ENCODE peak calls at places on chromosomes 2 and 18, in nine cellular contexts. Q is endodermal cell, B is mesenchymal stem cell, N is AG04450, I is right cardiac atrium, A is mammary epithelial cell, D is GM12865, M is lung, X is fibroblast of the aortic adventitia. U is an unnamed sample.

GRCh38 chr18:37383036-37383788 is 182.4 kb downstream of the CELF4 start:
- DNase-seq in D (no peak), A (no peak), B (no peak), I (no peak), N (no peak), Q (peak; percentile 74), M (no peak), X (peak; percentile 6), U (no peak)

GRCh38 chr2:666441-666840 is 10.8 kb downstream of the TMEM18 start:
- DNase-seq in Q (no peak), M (no peak), I (no peak), N (no peak), D (no peak), A (no peak), X (no peak), B (no peak), U (no peak)

GRCh38 chr18:7482342-7482741 is 84.8 kb upstream of the PTPRM start:
- DNase-seq in X (no peak), D (no peak), N (no peak), B (no peak), I (no peak), A (peak; percentile 45), Q (no peak), M (no peak), U (no peak)

GRCh38 chr18:79241755-79242154 is 154.0 kb upstream of the NFATC1 start:
- DNase-seq in A (no peak), M (no peak), N (no peak), B (no peak), D (no peak), Q (no peak), X (no peak), I (peak; percentile 58), U (no peak)

GRCh38 chr2:101736233-101736632 is 38.7 kb downstream of the MAP4K4 start:
- DNase-seq in D (no peak), X (no peak), Q (no peak), N (no peak), M (no peak), A (no peak), B (no peak), I (no peak), U (no peak)

GRCh38 chr2:42424033-42424432 is 63.0 kb upstream of the COX7A2L start:
- DNase-seq in D (no peak), A (no peak), M (no peak), X (peak; percentile 87), I (no peak), Q (no peak), N (peak; percentile 47), B (no peak), U (no peak)

GRCh38 chr2:125169022-125169763 is 1144.1 kb downstream of the CNTNAP5 start:
- DNase-seq in A (no peak), B (peak; percentile 24), N (no peak), D (no peak), X (peak; percentile 13), Q (no peak), M (no peak), I (no peak), U (no peak)

GRCh38 chr2:140023291-140023690 is 1243.1 kb upstream of the NXPH2 start:
- DNase-seq in A (no peak), Q (no peak), I (no peak), N (no peak), X (no peak), M (no peak), B (peak; percentile 54), D (no peak), U (no peak)

GRCh38 chr2:207475546-207475945 is 54.2 kb upstream of the CREB1 start:
- DNase-seq in N (no peak), Q (no peak), X (no peak), D (no peak), A (peak; percentile 40), I (no peak), M (no peak), B (no peak), U (no peak)

GRCh38 chr2:101386599-101387150 is 628 bp downstream of the CREG2 start:
- DNase-seq in X (no peak), A (no peak), M (no peak), I (peak; percentile 55), N (no peak), D (no peak), Q (peak; percentile 69), B (no peak), U (no peak)

GRCh38 chr2:177891533-177891932 is 181.0 kb downstream of the PDE11A start:
- DNase-seq in N (no peak), D (no peak), X (no peak), M (no peak), B (no peak), A (no peak), Q (no peak), I (no peak), U (no peak)

GRCh38 chr2:177900091-177900490 is 172.5 kb downstream of the PDE11A start:
- DNase-seq in X (no peak), I (no peak), N (no peak), B (no peak), M (no peak), A (peak; percentile 73), Q (no peak), D (no peak), U (no peak)

GRCh38 chr2:241289053-241289452 is 26.4 kb downstream of the HDLBP start:
- DNase-seq in Q (no peak), M (no peak), A (no peak), B (no peak), I (no peak), N (no peak), X (no peak), D (no peak), U (no peak)

GRCh38 chr2:173511357-173511756 is 156.7 kb downstream of the CDCA7 start:
- DNase-seq in D (no peak), A (no peak), I (no peak), M (no peak), N (no peak), B (no peak), X (no peak), Q (no peak), U (peak; percentile 7)

GRCh38 chr2:223563462-223563861 is 38.7 kb downstream of the SCG2 start:
- DNase-seq in D (no peak), A (peak; percentile 88), B (peak; percentile 88), Q (no peak), N (peak; percentile 32), I (no peak), M (no peak), X (peak; percentile 49), U (peak; percentile 12)

GRCh38 chr18:35926884-35927283 is 45.6 kb upstream of the RMP24 start:
- DNase-seq in N (no peak), B (no peak), Q (peak; percentile 22), M (peak; percentile 10), I (no peak), D (no peak), A (no peak), X (no peak), U (no peak)

GRCh38 chr2:218313356-218313755 is 21.1 kb upstream of the TMBIM1 start:
- DNase-seq in I (no peak), X (no peak), D (no peak), Q (no peak), N (no peak), A (no peak), M (no peak), B (no peak), U (no peak)

GRCh38 chr2:199278099-199278498 is 179.6 kb downstream of the SATB2 start:
- DNase-seq in I (no peak), Q (no peak), A (peak; percentile 2), B (no peak), X (peak; percentile 49), M (no peak), D (no peak), N (no peak), U (no peak)

GRCh38 chr2:172330060-172330671 is 97.2 kb upstream of the ITGA6 start:
- DNase-seq in D (no peak), A (no peak), Q (peak; percentile 37), B (no peak), M (no peak), N (no peak), X (no peak), I (no peak), U (peak; percentile 96)

GRCh38 chr18:13217466-13217961 is 1.0 kb upstream of the LDLRAD4 start:
- DNase-seq in X (no peak), B (peak; percentile 14), D (peak; percentile 36), I (peak; percentile 92), M (no peak), N (no peak), Q (peak; percentile 87), A (peak; percentile 11), U (peak; percentile 70)

GRCh38 chr2:134284119-134284670 is 30.3 kb downstream of the MGAT5 start:
- DNase-seq in X (peak; percentile 16), B (peak; percentile 50), I (no peak), Q (no peak), A (no peak), N (no peak), D (no peak), M (no peak), U (no peak)

GRCh38 chr2:46230115-46230571 is 67.1 kb upstream of the EPAS1 start:
- DNase-seq in A (peak; percentile 49), B (no peak), M (no peak), N (no peak), D (peak; percentile 67), I (peak; percentile 73), Q (peak; percentile 80), X (no peak), U (no peak)

DNA sequence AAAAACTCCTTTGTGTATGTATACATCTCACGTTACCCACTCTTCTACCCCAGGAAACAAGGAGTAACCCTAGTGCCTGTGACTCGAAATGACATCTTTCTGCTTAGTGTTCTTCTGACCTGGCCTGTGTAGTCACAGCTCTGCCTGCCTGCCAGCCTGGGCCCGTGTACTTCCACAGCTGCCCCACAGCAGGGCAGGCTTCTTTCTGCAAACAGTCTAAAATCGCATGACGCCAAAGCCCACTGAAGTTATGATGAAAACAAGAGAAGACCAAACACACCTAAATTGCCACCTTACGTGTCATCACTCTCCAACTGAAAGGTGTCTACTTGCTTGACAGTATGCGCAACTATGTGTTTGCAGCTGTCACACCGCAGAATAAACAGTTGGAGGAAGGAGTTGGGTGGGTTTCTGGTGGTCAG is 1.5 kb downstream of the GAREM1 start:
- DNase-seq in I (peak; percentile 57), D (no peak), N (no peak), Q (peak; percentile 65), A (peak; percentile 40), B (peak; percentile 67), M (peak; percentile 32), X (peak; percentile 34), U (peak; percentile 63)
- H3K4me3 ChIP-seq in I (peak overlapping the region; percentile 78), D (no peak overlapping the region), N (peak overlapping the region; percentile 68), Q (peak overlapping the region; percentile 90), A (peak overlapping the region; percentile 89), B (no peak overlapping the region), M (peak overlapping the region; percentile 29), X (peak overlapping the region; percentile 81), U (no peak overlapping the region)

GRCh38 chr2:32882911-32883810 is 63.6 kb upstream of the LTBP1 start:
- DNase-seq in M (no peak), Q (no peak), X (peak; percentile 48), A (no peak), N (peak; percentile 24), B (peak; percentile 73), I (no peak), D (no peak), U (no peak)
- H3K4me3 ChIP-seq in M (no peak overlapping the region), Q (no peak overlapping the region), X (no peak overlapping the region), A (no peak overlapping the region), N (no peak overlapping the region), B (no peak overlapping the region), I (no peak overlapping the region), D (no peak overlapping the region), U (no peak overlapping the region)

GRCh38 chr18:2818281-2818680 is 28.5 kb upstream of the EMILIN2 start:
- DNase-seq in I (no peak), N (no peak), X (no peak), A (no peak), Q (no peak), M (no peak), D (no peak), B (no peak), U (no peak)
- H3K4me3 ChIP-seq in I (no peak overlapping the region), N (no peak overlapping the region), X (no peak overlapping the region), A (no peak overlapping the region), Q (no peak overlapping the region), M (no peak overlapping the region), D (no peak overlapping the region), B (no peak overlapping the region), U (no peak overlapping the region)

GRCh38 chr2:233424028-233424951 is 70.0 kb downstream of the DGKD start:
- DNase-seq in I (peak; percentile 79), X (peak; percentile 32), Q (no peak), B (no peak), A (peak; percentile 83), M (peak; percentile 75), D (no peak), N (no peak), U (peak; percentile 94)
- H3K4me3 ChIP-seq in I (no peak overlapping the region), X (no peak overlapping the region), Q (no peak overlapping the region), B (no peak overlapping the region), A (peak overlapping the region; percentile 6), M (no peak overlapping the region), D (no peak overlapping the region), N (no peak overlapping the region), U (no peak overlapping the region)

U was measured in small intestine.